ENCODE peak calls at places on chromosomes 7 and 10, in eight cellular contexts. T is ovary, E is HCT116, Y is hepatocyte, H is lower lobe of right lung, A is right atrium auricular region, J is fibroblast of pulmonary artery, U is Panc1. V is an unnamed sample.

GRCh38 chr10:50394832-50395231 is 143.5 kb upstream of the ASAH2 start:
- DNase-seq in Y (no peak), T (no peak), E (no peak), J (peak; percentile 52), A (no peak), U (no peak), H (no peak), V (peak; percentile 52)

GRCh38 chr7:25857376-25858067 is 294.5 kb upstream of the NFE2L3 start:
- DNase-seq in J (no peak), U (no peak), A (no peak), Y (peak; percentile 87), E (no peak), T (no peak), H (no peak), V (peak; percentile 83)

GRCh38 chr10:44397476-44398225 is 12.8 kb upstream of the CXCL12 start:
- DNase-seq in J (no peak), H (no peak), U (no peak), A (peak; percentile 28), E (no peak), T (no peak), Y (no peak), V (no peak)

GRCh38 chr10:17067549-17068264 is 61.9 kb downstream of the CUBN start:
- DNase-seq in T (no peak), H (no peak), U (no peak), A (no peak), J (no peak), E (no peak), Y (no peak), V (peak; percentile 34)

GRCh38 chr7:138032775-138033174 is 30.9 kb upstream of the CREB3L2 start:
- DNase-seq in A (no peak), E (no peak), J (peak; percentile 37), Y (no peak), H (no peak), T (no peak), U (no peak), V (peak; percentile 15)

GRCh38 chr7:41975854-41976253 is 261.2 kb downstream of the GLI3 start:
- DNase-seq in A (no peak), E (no peak), H (no peak), U (no peak), Y (no peak), J (peak; percentile 62), T (no peak), V (peak; percentile 40)

GRCh38 chr10:13834581-13835286 is 248.0 kb downstream of the PRPF18 start:
- DNase-seq in H (no peak), A (peak; percentile 72), Y (no peak), U (no peak), J (peak; percentile 58), E (no peak), T (no peak), V (peak; percentile 66)

GRCh38 chr10:101761226-101761625 is 14.7 kb downstream of the FGF8 start:
- DNase-seq in H (no peak), J (no peak), U (no peak), Y (no peak), E (no peak), A (no peak), T (no peak), V (no peak)

GRCh38 chr10:112716924-112717348 is 233.1 kb upstream of the TCF7L2 start:
- DNase-seq in A (no peak), T (no peak), H (no peak), Y (peak; percentile 73), U (peak; percentile 95), E (peak; percentile 75), J (peak; percentile 71), V (peak; percentile 79)

GRCh38 chr7:114426380-114426779 is 11.8 kb downstream of the FOXP2 start:
- DNase-seq in E (no peak), U (no peak), Y (no peak), A (no peak), J (no peak), H (no peak), T (no peak), V (no peak)

GRCh38 chr7:55641811-55642210 is 69.5 kb upstream of the VOPP1 start:
- DNase-seq in E (no peak), A (no peak), Y (no peak), T (no peak), J (no peak), U (no peak), H (no peak), V (peak; percentile 2)

GRCh38 chr10:35413985-35414861 is 77.9 kb downstream of the CCNY start:
- DNase-seq in E (no peak), A (peak; percentile 54), U (no peak), H (no peak), Y (peak; percentile 42), T (no peak), J (no peak), V (peak; percentile 41)

GRCh38 chr10:18044976-18045720 is 93.4 kb downstream of the SLC39A12 start:
- DNase-seq in T (no peak), A (no peak), J (peak; percentile 55), E (no peak), U (no peak), Y (no peak), H (no peak), V (peak; percentile 94)

GRCh38 chr10:16741540-16741939 is 75.7 kb downstream of the RSU1 start:
- DNase-seq in J (no peak), U (no peak), E (no peak), Y (no peak), A (no peak), H (no peak), T (no peak), V (no peak)

GRCh38 chr10:94630017-94630688 is 53.4 kb upstream of the CYP2C18 start:
- DNase-seq in E (peak; percentile 24), U (peak; percentile 28), A (no peak), T (no peak), H (no peak), J (peak; percentile 44), Y (peak; percentile 49), V (peak; percentile 41)

GRCh38 chr7:73718905-73719805 is at the start of gene STX1A:
- DNase-seq in Y (peak; percentile 92), H (peak; percentile 77), T (peak; percentile 82), J (peak; percentile 66), A (no peak), E (no peak), U (no peak), V (peak; percentile 74)

DNA sequence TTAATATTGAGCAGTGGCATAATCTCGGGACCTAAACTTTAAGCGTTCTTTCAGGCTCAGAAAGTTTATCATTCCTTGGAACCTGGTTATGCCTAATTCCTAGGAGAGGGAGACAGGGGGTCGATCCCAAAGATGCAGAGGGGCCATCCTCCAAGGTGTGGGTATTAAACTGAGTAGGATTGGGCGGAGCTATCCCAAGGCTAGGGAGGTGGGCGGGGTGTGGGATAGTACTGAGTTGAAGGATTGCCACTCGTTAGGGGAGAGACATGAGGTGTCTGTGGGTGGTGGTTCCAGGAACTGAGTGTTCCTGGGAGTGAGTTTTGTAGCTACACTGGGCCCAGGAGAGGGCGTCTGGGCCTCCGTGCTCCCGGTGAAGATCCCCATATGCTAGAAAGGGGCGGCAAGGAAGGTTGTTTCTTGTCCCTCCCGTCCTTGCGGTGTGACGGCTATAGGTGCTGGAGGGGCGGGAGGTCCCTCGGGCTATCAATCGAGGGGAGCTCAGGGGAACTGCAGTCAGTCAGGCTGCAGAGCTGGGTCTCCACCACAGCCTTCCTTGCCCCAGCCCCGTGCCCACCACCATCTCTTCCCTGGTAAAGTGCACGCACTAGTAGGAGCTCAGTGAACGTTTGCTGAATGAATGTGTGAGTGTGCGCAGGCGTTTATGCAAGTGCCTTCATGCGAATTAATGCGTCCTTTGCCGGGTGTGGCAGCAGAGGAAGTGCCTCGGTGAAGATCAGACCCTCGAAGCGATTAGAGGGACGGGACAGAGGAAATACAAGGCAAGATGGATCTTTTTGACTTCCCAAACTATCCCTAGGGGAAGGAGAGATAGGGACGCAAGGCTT is 3.0 kb upstream of the HMX2 start:
- DNase-seq in Y (no peak), U (no peak), T (no peak), J (no peak), E (no peak), A (no peak), H (no peak), V (no peak)
- TF ChIP-seq CTCF in Y (no peak), U (peak; percentile 68), T (no peak), J (no peak), E (no peak), A (no peak), H (no peak), V (peak; percentile 19)

GRCh38 chr7:150799741-150800575 is at the start of gene TMEM176B:
- DNase-seq in H (no peak), A (no peak), T (peak; percentile 87), U (no peak), J (no peak), Y (peak; percentile 86), E (no peak), V (no peak)
- H3K4me3 ChIP-seq in H (peak within 1 kb of the TSS; percentile 63), A (peak within 1 kb of the TSS; percentile 69), T (peak within 1 kb of the TSS; percentile 55), U (no peak within 1 kb of the TSS), J (no peak within 1 kb of the TSS), Y (peak within 1 kb of the TSS; percentile 84), E (no peak within 1 kb of the TSS), V (no peak within 1 kb of the TSS)

DNA sequence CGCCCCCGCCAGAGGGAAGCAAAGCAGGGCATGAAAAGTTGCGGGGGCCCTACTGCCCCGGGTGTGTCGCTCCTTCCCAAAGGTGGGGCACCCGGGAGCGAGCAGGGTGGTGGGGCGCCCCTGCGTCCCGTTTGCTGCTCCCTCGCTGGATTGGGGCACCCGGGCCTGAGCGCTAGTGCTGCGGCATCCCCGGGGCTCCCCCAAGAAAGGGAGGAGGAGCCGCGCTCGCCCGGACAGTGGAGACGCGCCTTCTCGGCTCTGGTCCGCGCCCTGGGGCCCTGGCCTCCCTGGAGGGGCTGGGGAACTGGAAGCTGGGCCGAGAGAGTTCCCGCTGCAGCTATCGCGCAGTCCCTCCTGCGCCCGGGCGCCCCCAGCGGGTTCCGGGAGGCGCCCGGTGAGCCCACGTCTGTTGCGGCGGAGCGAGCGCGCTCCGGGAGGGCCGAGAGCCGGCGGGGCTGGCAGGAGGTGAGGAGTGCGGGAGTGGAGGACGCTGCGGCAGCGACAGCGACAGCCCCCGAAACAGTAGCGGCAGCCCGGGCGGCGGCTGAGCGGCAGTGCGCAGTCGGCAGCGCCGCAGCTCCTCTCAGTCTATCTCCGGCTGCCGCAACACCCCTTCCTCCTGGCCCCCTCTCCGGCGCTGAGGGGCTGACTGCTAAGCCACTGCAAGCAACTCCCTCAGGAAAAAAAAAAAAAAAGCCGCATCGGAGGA is 505 bp upstream of the BMPER start:
- DNase-seq in J (peak; percentile 69), Y (peak; percentile 61), U (no peak), E (no peak), A (no peak), H (peak; percentile 44), T (peak; percentile 74), V (peak; percentile 31)
- TF ChIP-seq CTCF in J (no peak), Y (peak; percentile 25), U (peak; percentile 39), E (no peak), A (no peak), H (no peak), T (peak; percentile 29), V (no peak)

GRCh38 chr7:27131390-27131819 is 848 bp upstream of the HOXA4 start:
- DNase-seq in A (no peak), J (no peak), U (no peak), H (no peak), E (no peak), T (no peak), Y (no peak), V (no peak)

GRCh38 chr7:27130540-27131389 is at the start of gene HOXA4:
- DNase-seq in A (no peak), J (peak; percentile 53), T (peak; percentile 87), E (no peak), U (no peak), H (peak; percentile 89), Y (peak; percentile 91), V (no peak)

GRCh38 chr7:27128034-27128433 is 2.5 kb downstream of the HOXA4 start:
- DNase-seq in U (no peak), E (no peak), Y (no peak), A (no peak), T (no peak), H (no peak), J (no peak), V (no peak)

GRCh38 chr7:27128776-27129728 is 1.5 kb downstream of the HOXA4 start:
- DNase-seq in Y (no peak), A (no peak), J (no peak), E (no peak), T (no peak), U (no peak), H (no peak), V (no peak)

GRCh38 chr7:27129729-27130539 is 623 bp downstream of the HOXA4 start:
- DNase-seq in Y (peak; percentile 53), U (no peak), J (no peak), T (no peak), E (no peak), H (peak; percentile 50), A (no peak), V (no peak)
- H3K4me3 ChIP-seq in Y (peak overlapping the region; percentile 80), U (no peak overlapping the region), J (peak overlapping the region; percentile 16), T (peak overlapping the region; percentile 53), E (peak overlapping the region; percentile 64), H (peak overlapping the region; percentile 69), A (peak overlapping the region; percentile 40), V (no peak overlapping the region)